ENCODE peak calls at places on chromosome 4, in six cellular contexts. N is NCI-H1105 treated with DMSO at 0.1 percent for 48 hours, Z is mucosa of gallbladder, U is lung, L is mesothelial cell of epicardium, M is Right ventricle myocardium superior. T is an unnamed sample.

GRCh38 chr4:27790911-27791310 is 930.3 kb downstream of the STIM2 start:
- DNase-seq in N (no peak), Z (no peak), U (no peak), L (no peak), M (no peak), T (no peak)

GRCh38 chr4:19152264-19152663 is 1099.4 kb upstream of the SLIT2 start:
- DNase-seq in N (no peak), Z (no peak), U (no peak), L (no peak), M (no peak), T (no peak)

GRCh38 chr4:52659722-52660261 is 691 bp upstream of the USP46 start:
- DNase-seq in N (no peak), Z (peak; percentile 40), U (peak; percentile 53), L (peak; percentile 61), M (peak; percentile 86), T (peak; percentile 60)

GRCh38 chr4:128649575-128650205 is 159.8 kb upstream of the JADE1 start:
- DNase-seq in N (no peak), Z (peak; percentile 47), U (no peak), L (no peak), M (no peak), T (no peak)

GRCh38 chr4:2799971-2800690 is 7.2 kb downstream of the SH3BP2 start:
- DNase-seq in N (no peak), Z (no peak), U (no peak), L (no peak), M (peak; percentile 76), T (no peak)

GRCh38 chr4:153545822-153546221 is 79.7 kb downstream of the TMEM131L start:
- DNase-seq in N (no peak), Z (no peak), U (no peak), L (no peak), M (no peak), T (no peak)

GRCh38 chr4:87497586-87497985 is 31.6 kb downstream of the SPARCL1 start:
- DNase-seq in N (no peak), Z (no peak), U (no peak), L (no peak), M (no peak), T (no peak)

GRCh38 chr4:28093071-28093470 is 1232.4 kb downstream of the STIM2 start:
- DNase-seq in N (no peak), Z (no peak), U (no peak), L (no peak), M (no peak), T (no peak)

GRCh38 chr4:124085561-124086180 is 626.9 kb downstream of the ANKRD50 start:
- DNase-seq in N (no peak), Z (no peak), U (no peak), L (no peak), M (no peak), T (no peak)